ENCODE peak calls at places on chromosomes 7 and 10, in nine cellular contexts. One of them, this sample, is unnamed.

GRCh38 chr7:9488555-9488954 is 1055.1 kb downstream of the NXPH1 start:
- DNase-seq in HEK293T: no peak
- DNase-seq in activated naive CD4-positive, alpha-beta T cell: no peak
- DNase-seq in Caco-2: no peak
- DNase-seq in T follicular helper cell: no peak
- DNase-seq in activated T-helper 1 cell treated with Interleukin-2 at 50 U/mL for 16 hours: no peak
- DNase-seq in stimulated activated effector memory CD8-positive, alpha-beta T cell treated with anti-CD3 and anti-CD28 coated beads, Interleukin-12 subunit alpha, Interleukin-12 subunit beta, amount 100 ng/mL, for 72 hours: no peak
- DNase-seq in progenitor cell of endocrine pancreas: no peak
- DNase-seq in NCI-H2081: no peak
- DNase-seq in this sample: no peak

GRCh38 chr10:122303271-122304053 is 32.4 kb downstream of the BTBD16 start:
- DNase-seq in NCI-H2081: no peak
- DNase-seq in T follicular helper cell: no peak
- DNase-seq in HEK293T: no peak
- DNase-seq in activated T-helper 1 cell treated with Interleukin-2 at 50 U/mL for 16 hours: no peak
- DNase-seq in Caco-2: no peak
- DNase-seq in progenitor cell of endocrine pancreas: no peak
- DNase-seq in stimulated activated effector memory CD8-positive, alpha-beta T cell treated with anti-CD3 and anti-CD28 coated beads, Interleukin-12 subunit alpha, Interleukin-12 subunit beta, amount 100 ng/mL, for 72 hours: no peak
- DNase-seq in activated naive CD4-positive, alpha-beta T cell: no peak
- DNase-seq in this sample: no peak

GRCh38 chr7:105268511-105269392 is 120.0 kb downstream of the SRPK2 start:
- DNase-seq in progenitor cell of endocrine pancreas: no peak
- DNase-seq in Caco-2: no peak
- DNase-seq in stimulated activated effector memory CD8-positive, alpha-beta T cell treated with anti-CD3 and anti-CD28 coated beads, Interleukin-12 subunit alpha, Interleukin-12 subunit beta, amount 100 ng/mL, for 72 hours: no peak
- DNase-seq in activated T-helper 1 cell treated with Interleukin-2 at 50 U/mL for 16 hours: no peak
- DNase-seq in T follicular helper cell: no peak
- DNase-seq in activated naive CD4-positive, alpha-beta T cell: no peak
- DNase-seq in HEK293T: peak; percentile 37
- DNase-seq in NCI-H2081: peak; percentile 15
- DNase-seq in this sample: no peak

GRCh38 chr7:143305423-143306070 is 10.4 kb upstream of the CLCN1 start:
- DNase-seq in stimulated activated effector memory CD8-positive, alpha-beta T cell treated with anti-CD3 and anti-CD28 coated beads, Interleukin-12 subunit alpha, Interleukin-12 subunit beta, amount 100 ng/mL, for 72 hours: peak; percentile 87
- DNase-seq in progenitor cell of endocrine pancreas: peak; percentile 51
- DNase-seq in activated T-helper 1 cell treated with Interleukin-2 at 50 U/mL for 16 hours: peak; percentile 40
- DNase-seq in T follicular helper cell: peak; percentile 56
- DNase-seq in Caco-2: peak; percentile 71
- DNase-seq in activated naive CD4-positive, alpha-beta T cell: peak; percentile 53
- DNase-seq in HEK293T: peak; percentile 85
- DNase-seq in NCI-H2081: peak; percentile 11
- DNase-seq in this sample: peak; percentile 75

GRCh38 chr10:121096617-121097431 is 245.7 kb downstream of the WDR11 start:
- DNase-seq in progenitor cell of endocrine pancreas: no peak
- DNase-seq in activated naive CD4-positive, alpha-beta T cell: no peak
- DNase-seq in activated T-helper 1 cell treated with Interleukin-2 at 50 U/mL for 16 hours: no peak
- DNase-seq in Caco-2: peak; percentile 87
- DNase-seq in NCI-H2081: no peak
- DNase-seq in T follicular helper cell: no peak
- DNase-seq in HEK293T: peak; percentile 33
- DNase-seq in stimulated activated effector memory CD8-positive, alpha-beta T cell treated with anti-CD3 and anti-CD28 coated beads, Interleukin-12 subunit alpha, Interleukin-12 subunit beta, amount 100 ng/mL, for 72 hours: no peak
- DNase-seq in this sample: no peak

GRCh38 chr10:3783313-3783689 is 1.7 kb downstream of the KLF6 start:
- DNase-seq in progenitor cell of endocrine pancreas: no peak
- DNase-seq in T follicular helper cell: peak; percentile 60
- DNase-seq in NCI-H2081: no peak
- DNase-seq in stimulated activated effector memory CD8-positive, alpha-beta T cell treated with anti-CD3 and anti-CD28 coated beads, Interleukin-12 subunit alpha, Interleukin-12 subunit beta, amount 100 ng/mL, for 72 hours: no peak
- DNase-seq in HEK293T: peak; percentile 41
- DNase-seq in activated naive CD4-positive, alpha-beta T cell: peak; percentile 30
- DNase-seq in activated T-helper 1 cell treated with Interleukin-2 at 50 U/mL for 16 hours: no peak
- DNase-seq in Caco-2: peak; percentile 72
- DNase-seq in this sample: peak; percentile 87

GRCh38 chr10:124464028-124464751 is 2.6 kb downstream of the LHPP start:
- DNase-seq in stimulated activated effector memory CD8-positive, alpha-beta T cell treated with anti-CD3 and anti-CD28 coated beads, Interleukin-12 subunit alpha, Interleukin-12 subunit beta, amount 100 ng/mL, for 72 hours: no peak
- DNase-seq in HEK293T: no peak
- DNase-seq in NCI-H2081: no peak
- DNase-seq in progenitor cell of endocrine pancreas: no peak
- DNase-seq in activated T-helper 1 cell treated with Interleukin-2 at 50 U/mL for 16 hours: no peak
- DNase-seq in activated naive CD4-positive, alpha-beta T cell: no peak
- DNase-seq in Caco-2: no peak
- DNase-seq in T follicular helper cell: no peak
- DNase-seq in this sample: no peak

GRCh38 chr10:123275183-123275549 is 121.0 kb downstream of the BUB3 start:
- DNase-seq in T follicular helper cell: no peak
- DNase-seq in activated T-helper 1 cell treated with Interleukin-2 at 50 U/mL for 16 hours: no peak
- DNase-seq in Caco-2: no peak
- DNase-seq in activated naive CD4-positive, alpha-beta T cell: no peak
- DNase-seq in progenitor cell of endocrine pancreas: no peak
- DNase-seq in HEK293T: no peak
- DNase-seq in NCI-H2081: no peak
- DNase-seq in stimulated activated effector memory CD8-positive, alpha-beta T cell treated with anti-CD3 and anti-CD28 coated beads, Interleukin-12 subunit alpha, Interleukin-12 subunit beta, amount 100 ng/mL, for 72 hours: no peak
- DNase-seq in this sample: no peak

GRCh38 chr10:31605846-31606543 is 287.0 kb downstream of the ZEB1 start:
- DNase-seq in activated T-helper 1 cell treated with Interleukin-2 at 50 U/mL for 16 hours: no peak
- DNase-seq in Caco-2: no peak
- DNase-seq in T follicular helper cell: no peak
- DNase-seq in activated naive CD4-positive, alpha-beta T cell: no peak
- DNase-seq in stimulated activated effector memory CD8-positive, alpha-beta T cell treated with anti-CD3 and anti-CD28 coated beads, Interleukin-12 subunit alpha, Interleukin-12 subunit beta, amount 100 ng/mL, for 72 hours: no peak
- DNase-seq in NCI-H2081: no peak
- DNase-seq in HEK293T: no peak
- DNase-seq in progenitor cell of endocrine pancreas: no peak
- DNase-seq in this sample: no peak

GRCh38 chr7:112362796-112363195 is 87.5 kb upstream of the IFRD1 start:
- DNase-seq in Caco-2: no peak
- DNase-seq in NCI-H2081: no peak
- DNase-seq in activated naive CD4-positive, alpha-beta T cell: no peak
- DNase-seq in HEK293T: no peak
- DNase-seq in activated T-helper 1 cell treated with Interleukin-2 at 50 U/mL for 16 hours: no peak
- DNase-seq in stimulated activated effector memory CD8-positive, alpha-beta T cell treated with anti-CD3 and anti-CD28 coated beads, Interleukin-12 subunit alpha, Interleukin-12 subunit beta, amount 100 ng/mL, for 72 hours: no peak
- DNase-seq in progenitor cell of endocrine pancreas: no peak
- DNase-seq in T follicular helper cell: no peak
- DNase-seq in this sample: no peak

GRCh38 chr7:106736508-106737201 is 75.7 kb upstream of the CCDC71L start:
- DNase-seq in Caco-2: peak; percentile 52
- DNase-seq in HEK293T: peak; percentile 42
- DNase-seq in stimulated activated effector memory CD8-positive, alpha-beta T cell treated with anti-CD3 and anti-CD28 coated beads, Interleukin-12 subunit alpha, Interleukin-12 subunit beta, amount 100 ng/mL, for 72 hours: peak; percentile 65
- DNase-seq in NCI-H2081: peak; percentile 35
- DNase-seq in activated T-helper 1 cell treated with Interleukin-2 at 50 U/mL for 16 hours: no peak
- DNase-seq in activated naive CD4-positive, alpha-beta T cell: no peak
- DNase-seq in progenitor cell of endocrine pancreas: peak; percentile 15
- DNase-seq in T follicular helper cell: peak; percentile 15
- DNase-seq in this sample: peak; percentile 73

GRCh38 chr10:44933117-44933450 is 21.9 kb downstream of the TMEM72 start:
- DNase-seq in activated naive CD4-positive, alpha-beta T cell: no peak
- DNase-seq in HEK293T: no peak
- DNase-seq in stimulated activated effector memory CD8-positive, alpha-beta T cell treated with anti-CD3 and anti-CD28 coated beads, Interleukin-12 subunit alpha, Interleukin-12 subunit beta, amount 100 ng/mL, for 72 hours: no peak
- DNase-seq in T follicular helper cell: no peak
- DNase-seq in Caco-2: no peak
- DNase-seq in NCI-H2081: no peak
- DNase-seq in progenitor cell of endocrine pancreas: no peak
- DNase-seq in activated T-helper 1 cell treated with Interleukin-2 at 50 U/mL for 16 hours: no peak
- DNase-seq in this sample: no peak

GRCh38 chr7:1068656-1069055 is 19.3 kb upstream of the GPER1 start:
- DNase-seq in activated naive CD4-positive, alpha-beta T cell: no peak
- DNase-seq in progenitor cell of endocrine pancreas: no peak
- DNase-seq in activated T-helper 1 cell treated with Interleukin-2 at 50 U/mL for 16 hours: no peak
- DNase-seq in T follicular helper cell: no peak
- DNase-seq in Caco-2: peak; percentile 66
- DNase-seq in NCI-H2081: no peak
- DNase-seq in stimulated activated effector memory CD8-positive, alpha-beta T cell treated with anti-CD3 and anti-CD28 coated beads, Interleukin-12 subunit alpha, Interleukin-12 subunit beta, amount 100 ng/mL, for 72 hours: no peak
- DNase-seq in HEK293T: no peak
- DNase-seq in this sample: no peak

GRCh38 chr10:67912330-67912946 is 28.0 kb downstream of the SIRT1 start:
- DNase-seq in activated T-helper 1 cell treated with Interleukin-2 at 50 U/mL for 16 hours: no peak
- DNase-seq in Caco-2: no peak
- DNase-seq in progenitor cell of endocrine pancreas: no peak
- DNase-seq in HEK293T: no peak
- DNase-seq in T follicular helper cell: no peak
- DNase-seq in activated naive CD4-positive, alpha-beta T cell: no peak
- DNase-seq in NCI-H2081: no peak
- DNase-seq in stimulated activated effector memory CD8-positive, alpha-beta T cell treated with anti-CD3 and anti-CD28 coated beads, Interleukin-12 subunit alpha, Interleukin-12 subunit beta, amount 100 ng/mL, for 72 hours: no peak
- DNase-seq in this sample: no peak

GRCh38 chr7:37377231-37377630 is 71.4 kb downstream of the ELMO1 start:
- DNase-seq in progenitor cell of endocrine pancreas: no peak
- DNase-seq in NCI-H2081: no peak
- DNase-seq in T follicular helper cell: no peak
- DNase-seq in stimulated activated effector memory CD8-positive, alpha-beta T cell treated with anti-CD3 and anti-CD28 coated beads, Interleukin-12 subunit alpha, Interleukin-12 subunit beta, amount 100 ng/mL, for 72 hours: peak; percentile 78
- DNase-seq in HEK293T: no peak
- DNase-seq in activated naive CD4-positive, alpha-beta T cell: no peak
- DNase-seq in Caco-2: no peak
- DNase-seq in activated T-helper 1 cell treated with Interleukin-2 at 50 U/mL for 16 hours: no peak
- DNase-seq in this sample: no peak

GRCh38 chr10:122233857-122234348 is 37.2 kb upstream of the BTBD16 start:
- DNase-seq in NCI-H2081: no peak
- DNase-seq in Caco-2: no peak
- DNase-seq in HEK293T: no peak
- DNase-seq in progenitor cell of endocrine pancreas: no peak
- DNase-seq in activated naive CD4-positive, alpha-beta T cell: no peak
- DNase-seq in stimulated activated effector memory CD8-positive, alpha-beta T cell treated with anti-CD3 and anti-CD28 coated beads, Interleukin-12 subunit alpha, Interleukin-12 subunit beta, amount 100 ng/mL, for 72 hours: no peak
- DNase-seq in activated T-helper 1 cell treated with Interleukin-2 at 50 U/mL for 16 hours: no peak
- DNase-seq in T follicular helper cell: no peak
- DNase-seq in this sample: no peak

GRCh38 chr7:27955596-27955995 is 215.6 kb downstream of the TAX1BP1 start:
- DNase-seq in activated T-helper 1 cell treated with Interleukin-2 at 50 U/mL for 16 hours: no peak
- DNase-seq in activated naive CD4-positive, alpha-beta T cell: no peak
- DNase-seq in NCI-H2081: no peak
- DNase-seq in progenitor cell of endocrine pancreas: no peak
- DNase-seq in HEK293T: no peak
- DNase-seq in T follicular helper cell: no peak
- DNase-seq in Caco-2: no peak
- DNase-seq in stimulated activated effector memory CD8-positive, alpha-beta T cell treated with anti-CD3 and anti-CD28 coated beads, Interleukin-12 subunit alpha, Interleukin-12 subunit beta, amount 100 ng/mL, for 72 hours: no peak
- DNase-seq in this sample: no peak

GRCh38 chr7:118583651-118584050 is 359.1 kb downstream of the ANKRD7 start:
- DNase-seq in HEK293T: no peak
- DNase-seq in activated T-helper 1 cell treated with Interleukin-2 at 50 U/mL for 16 hours: no peak
- DNase-seq in activated naive CD4-positive, alpha-beta T cell: no peak
- DNase-seq in Caco-2: no peak
- DNase-seq in progenitor cell of endocrine pancreas: no peak
- DNase-seq in stimulated activated effector memory CD8-positive, alpha-beta T cell treated with anti-CD3 and anti-CD28 coated beads, Interleukin-12 subunit alpha, Interleukin-12 subunit beta, amount 100 ng/mL, for 72 hours: no peak
- DNase-seq in T follicular helper cell: no peak
- DNase-seq in NCI-H2081: no peak
- DNase-seq in this sample: no peak

GRCh38 chr7:88278881-88279280 is 27.8 kb downstream of the STEAP4 start:
- DNase-seq in T follicular helper cell: no peak
- DNase-seq in activated T-helper 1 cell treated with Interleukin-2 at 50 U/mL for 16 hours: no peak
- DNase-seq in progenitor cell of endocrine pancreas: no peak
- DNase-seq in HEK293T: no peak
- DNase-seq in Caco-2: no peak
- DNase-seq in NCI-H2081: no peak
- DNase-seq in stimulated activated effector memory CD8-positive, alpha-beta T cell treated with anti-CD3 and anti-CD28 coated beads, Interleukin-12 subunit alpha, Interleukin-12 subunit beta, amount 100 ng/mL, for 72 hours: no peak
- DNase-seq in activated naive CD4-positive, alpha-beta T cell: no peak
- DNase-seq in this sample: no peak

GRCh38 chr10:791639-792038 is 102.2 kb upstream of the DIP2C start:
- DNase-seq in HEK293T: no peak
- DNase-seq in progenitor cell of endocrine pancreas: no peak
- DNase-seq in Caco-2: no peak
- DNase-seq in activated naive CD4-positive, alpha-beta T cell: no peak
- DNase-seq in stimulated activated effector memory CD8-positive, alpha-beta T cell treated with anti-CD3 and anti-CD28 coated beads, Interleukin-12 subunit alpha, Interleukin-12 subunit beta, amount 100 ng/mL, for 72 hours: no peak
- DNase-seq in activated T-helper 1 cell treated with Interleukin-2 at 50 U/mL for 16 hours: no peak
- DNase-seq in NCI-H2081: no peak
- DNase-seq in T follicular helper cell: no peak
- DNase-seq in this sample: no peak